ENCODE peak calls at places on chromosomes 7 and 10, in five cellular contexts. S is SK-N-SH, B is left lung, H is A549, T is body of pancreas. K is an unnamed sample.

GRCh38 chr7:82443801-82444219 is 233 bp upstream of the CACNA2D1 start:
- DNase-seq in S (peak; percentile 97), B (peak; percentile 83), H (peak; percentile 84), T (peak; percentile 47), K (peak; percentile 83)

GRCh38 chr10:89516149-89516832 is 19.1 kb downstream of the SLC16A12 start:
- DNase-seq in S (no peak), B (no peak), H (no peak), T (peak; percentile 88), K (no peak)

GRCh38 chr7:129797224-129797789 is 155.5 kb downstream of the UBE2H start:
- DNase-seq in S (peak; percentile 44), B (no peak), H (no peak), T (no peak), K (no peak)

GRCh38 chr10:97574374-97575100 is 2.0 kb downstream of the ANKRD2 start:
- DNase-seq in S (peak; percentile 66), B (no peak), H (peak; percentile 100), T (peak; percentile 95), K (peak; percentile 80)

GRCh38 chr10:76786673-76787072 is 850.9 kb downstream of the KCNMA1 start:
- DNase-seq in S (no peak), B (no peak), H (no peak), T (no peak), K (no peak)

GRCh38 chr10:93280699-93281366 is 201.3 kb downstream of the MYOF start:
- DNase-seq in S (no peak), B (no peak), H (no peak), T (no peak), K (no peak)

GRCh38 chr7:1341995-1342645 is 109.4 kb downstream of the UNCX start:
- DNase-seq in S (no peak), B (peak; percentile 63), H (no peak), T (no peak), K (no peak)

GRCh38 chr7:157791261-157791660 is 454.5 kb downstream of the DNAJB6 start:
- DNase-seq in S (no peak), B (no peak), H (no peak), T (no peak), K (no peak)

GRCh38 chr10:83991986-83992753 is 147.1 kb upstream of the GHITM start:
- DNase-seq in S (peak; percentile 30), B (no peak), H (no peak), T (peak; percentile 16), K (no peak)

GRCh38 chr7:75804004-75804403 is 9.6 kb downstream of the CCL24 start:
- DNase-seq in S (no peak), B (no peak), H (no peak), T (no peak), K (no peak)

GRCh38 chr7:721619-722248 is 4.8 kb upstream of the DNAAF5 start:
- DNase-seq in S (no peak), B (no peak), H (no peak), T (no peak), K (no peak)

GRCh38 chr10:1166101-1166827 is 110.1 kb downstream of the WDR37 start:
- DNase-seq in S (no peak), B (no peak), H (no peak), T (no peak), K (peak; percentile 32)

GRCh38 chr7:4629287-4629905 is 52.7 kb upstream of the FOXK1 start:
- DNase-seq in S (peak; percentile 53), B (no peak), H (no peak), T (no peak), K (no peak)

GRCh38 chr10:116985611-116986010 is 19.4 kb downstream of the SHTN1 start:
- DNase-seq in S (no peak), B (no peak), H (no peak), T (no peak), K (no peak)

GRCh38 chr7:152341039-152341913 is 94.5 kb downstream of the KMT2C start:
- DNase-seq in S (peak; percentile 71), B (no peak), H (peak; percentile 71), T (peak; percentile 58), K (no peak)

GRCh38 chr7:31373337-31374289 is 33.1 kb upstream of the NEUROD6 start:
- DNase-seq in S (peak; percentile 52), B (no peak), H (peak; percentile 76), T (peak; percentile 59), K (no peak)

GRCh38 chr10:28155726-28156125 is 147.1 kb downstream of the MPP7 start:
- DNase-seq in S (no peak), B (no peak), H (no peak), T (no peak), K (no peak)

GRCh38 chr10:13587367-13587766 is 602 bp downstream of the PRPF18 start:
- DNase-seq in S (peak; percentile 36), B (no peak), H (no peak), T (no peak), K (no peak)

GRCh38 chr7:108143658-108144420 is 13.7 kb upstream of the LAMB4 start:
- DNase-seq in S (no peak), B (no peak), H (no peak), T (no peak), K (no peak)

GRCh38 chr7:140153666-140154161 is 23.1 kb downstream of the KDM7A start:
- DNase-seq in S (peak; percentile 31), B (no peak), H (no peak), T (no peak), K (no peak)

GRCh38 chr7:3246133-3246532 is 54.9 kb upstream of the SDK1 start:
- DNase-seq in S (peak; percentile 83), B (no peak), H (no peak), T (no peak), K (no peak)

GRCh38 chr7:73612598-73613269 is 11.6 kb downstream of the MLXIPL start:
- DNase-seq in S (no peak), B (peak; percentile 19), H (peak; percentile 97), T (peak; percentile 57), K (no peak)

GRCh38 chr7:45278763-45279420 is 121.3 kb downstream of the RAMP3 start:
- DNase-seq in S (no peak), B (no peak), H (no peak), T (no peak), K (no peak)

GRCh38 chr10:125124114-125124486 is 36.3 kb downstream of the CTBP2 start:
- DNase-seq in S (no peak), B (no peak), H (no peak), T (no peak), K (no peak)

GRCh38 chr10:96673318-96674099 is 46.8 kb downstream of the PIK3AP1 start:
- DNase-seq in S (no peak), B (no peak), H (no peak), T (peak; percentile 52), K (peak; percentile 66)

GRCh38 chr10:122149138-122149606 is 121.9 kb upstream of the BTBD16 start:
- DNase-seq in S (no peak), B (no peak), H (no peak), T (no peak), K (no peak)

GRCh38 chr10:48604408-48605263 is at the start of gene ARHGAP22:
- DNase-seq in S (peak; percentile 91), B (peak; percentile 90), H (peak; percentile 73), T (no peak), K (peak; percentile 79)

GRCh38 chr7:151924508-151924907 is 31.7 kb upstream of the GALNTL5 start:
- DNase-seq in S (no peak), B (no peak), H (no peak), T (no peak), K (no peak)

GRCh38 chr10:77737608-77738007 is 100.0 kb upstream of the KCNMA1 start:
- DNase-seq in S (no peak), B (no peak), H (no peak), T (no peak), K (no peak)

GRCh38 chr10:76433161-76434005 is 1002.0 kb downstream of the LRMDA start:
- DNase-seq in S (peak; percentile 30), B (no peak), H (no peak), T (peak; percentile 67), K (no peak)

DNA sequence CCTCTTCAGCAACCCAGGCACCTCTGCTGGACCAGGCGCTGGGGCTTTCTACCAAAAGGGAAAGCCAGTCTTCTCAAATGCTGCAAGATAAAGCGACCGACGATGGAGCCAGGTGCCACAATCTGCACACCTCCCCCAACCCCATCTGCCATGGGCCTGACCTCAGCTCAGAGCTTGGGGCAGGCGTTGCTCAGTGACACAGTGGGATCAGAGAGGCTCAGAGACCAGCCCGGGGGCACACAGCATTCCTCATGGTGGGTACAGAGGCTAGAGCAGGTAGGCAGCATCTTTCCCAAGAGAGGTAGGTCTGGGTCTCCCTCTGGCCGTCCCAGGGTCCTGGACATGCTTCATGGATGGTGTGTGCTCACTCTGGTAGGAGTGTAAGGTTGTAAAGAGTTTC is 56.3 kb downstream of the ZMIZ1 start:
- DNase-seq in S (no peak), B (no peak), H (no peak), T (no peak), K (no peak)
- H3K4me1 ChIP-seq in S (peaks cover 35% of the 10 kb centered on the region), B (peaks cover 53% of the 10 kb centered on the region), H (peaks cover 70% of the 10 kb centered on the region), T (peaks cover 54% of the 10 kb centered on the region), K (peaks cover 38% of the 10 kb centered on the region)

GRCh38 chr10:103576076-103576471 is 82.6 kb downstream of the NEURL1 start:
- DNase-seq in S (no peak), B (no peak), H (no peak), T (no peak), K (no peak)
- H3K4me1 ChIP-seq in S (no peaks in the 10 kb centered on the region), B (no peaks in the 10 kb centered on the region), H (peaks cover 30% of the 10 kb centered on the region), T (peaks cover 47% of the 10 kb centered on the region), K (no peaks in the 10 kb centered on the region)

GRCh38 chr10:30744124-30744523 is 114.6 kb upstream of the LYZL2 start:
- DNase-seq in S (no peak), B (no peak), H (no peak), T (no peak), K (no peak)
- H3K4me1 ChIP-seq in S (no peaks in the 10 kb centered on the region), B (no peaks in the 10 kb centered on the region), H (peaks cover 3% of the 10 kb centered on the region), T (no peaks in the 10 kb centered on the region), K (peaks cover 3% of the 10 kb centered on the region)

GRCh38 chr7:80826520-80827237 is 92.2 kb downstream of the SEMA3C start:
- DNase-seq in S (no peak), B (no peak), H (no peak), T (no peak), K (no peak)
- H3K4me1 ChIP-seq in S (peaks cover 32% of the 10 kb centered on the region), B (peaks cover 28% of the 10 kb centered on the region), H (peaks cover 93% of the 10 kb centered on the region), T (peaks cover 7% of the 10 kb centered on the region), K (peaks cover 11% of the 10 kb centered on the region)